ENCODE peak calls at places on chromosome 7, in nine cellular contexts. B is omental fat pad, X is coronary artery, Y is heart right ventricle, D is epithelial cell of esophagus, J is gastrocnemius medialis, F is cardiac muscle cell, I is AG04450, L is breast epithelium. W is an unnamed sample.

GRCh38 chr7:100888529-100888987 is 957 bp downstream of the UFSP1 start:
- DNase-seq in J (no peak), F (no peak), L (no peak), Y (no peak), D (peak; percentile 26), B (no peak), I (no peak), X (no peak), W (no peak)

GRCh38 chr7:98867271-98867701 is 2.5 kb downstream of the TMEM130 start:
- DNase-seq in Y (no peak), B (no peak), J (no peak), I (no peak), L (no peak), F (no peak), X (no peak), D (no peak), W (no peak)

GRCh38 chr7:112864380-112864779 is 74.2 kb upstream of the TMEM168 start:
- DNase-seq in Y (no peak), X (no peak), D (no peak), F (no peak), J (no peak), B (no peak), L (no peak), I (no peak), W (no peak)

GRCh38 chr7:137975223-137975622 is 26.7 kb downstream of the CREB3L2 start:
- DNase-seq in Y (peak; percentile 58), J (no peak), I (no peak), X (no peak), D (no peak), F (peak; percentile 58), L (no peak), B (no peak), W (no peak)

GRCh38 chr7:96949766-96950165 is 55.6 kb upstream of the DLX6 start:
- DNase-seq in D (peak; percentile 16), L (peak; percentile 28), F (no peak), I (no peak), X (no peak), B (no peak), J (no peak), Y (no peak), W (no peak)

GRCh38 chr7:69932034-69932628 is 333.9 kb downstream of the AUTS2 start:
- DNase-seq in B (no peak), I (peak; percentile 1), L (no peak), D (peak; percentile 4), Y (peak; percentile 23), X (no peak), J (no peak), F (peak; percentile 67), W (no peak)

GRCh38 chr7:140390466-140391190 is 7.7 kb downstream of the SLC37A3 start:
- DNase-seq in B (no peak), J (no peak), X (no peak), Y (no peak), I (no peak), L (no peak), D (no peak), F (peak; percentile 60), W (peak; percentile 49)

GRCh38 chr7:83751217-83751616 is 102.3 kb upstream of the SEMA3E start:
- DNase-seq in L (no peak), D (peak; percentile 11), B (no peak), I (no peak), F (no peak), Y (no peak), J (no peak), X (no peak), W (no peak)

GRCh38 chr7:68258569-68258968 is 1261.9 kb downstream of the TYW1 start:
- DNase-seq in Y (no peak), B (no peak), D (no peak), X (no peak), J (no peak), I (no peak), L (no peak), F (no peak), W (no peak)

GRCh38 chr7:55377162-55377810 is 12.1 kb downstream of the LANCL2 start:
- DNase-seq in X (no peak), I (no peak), F (no peak), Y (no peak), J (no peak), D (no peak), B (no peak), L (no peak), W (no peak)

GRCh38 chr7:22435720-22436119 is 64.3 kb downstream of the STEAP1B start:
- DNase-seq in X (no peak), B (no peak), F (no peak), Y (no peak), L (no peak), D (no peak), J (no peak), I (no peak), W (no peak)

GRCh38 chr7:36623247-36623646 is 101.0 kb downstream of the AOAH start:
- DNase-seq in L (no peak), J (no peak), D (no peak), Y (no peak), B (no peak), F (no peak), I (no peak), X (no peak), W (no peak)

GRCh38 chr7:99355098-99355497 is 19.4 kb upstream of the ARPC1B start:
- DNase-seq in F (no peak), L (no peak), B (no peak), I (no peak), J (no peak), Y (no peak), X (no peak), D (no peak), W (no peak)

GRCh38 chr7:41459183-41459582 is 243.7 kb downstream of the INHBA start:
- DNase-seq in F (no peak), J (no peak), D (no peak), B (no peak), X (no peak), Y (no peak), I (no peak), L (no peak), W (no peak)

GRCh38 chr7:82674319-82674718 is 230.7 kb upstream of the CACNA2D1 start:
- DNase-seq in D (no peak), X (no peak), J (no peak), L (no peak), B (no peak), I (no peak), F (peak; percentile 25), Y (no peak), W (no peak)

GRCh38 chr7:75734586-75735047 is 4.1 kb downstream of the HIP1 start:
- DNase-seq in Y (no peak), X (no peak), B (no peak), D (no peak), F (peak; percentile 50), I (no peak), L (no peak), J (no peak), W (no peak)

GRCh38 chr7:128068785-128069184 is 37.5 kb upstream of the LRRC4 start:
- DNase-seq in D (no peak), F (no peak), X (no peak), L (no peak), B (no peak), I (no peak), Y (no peak), J (no peak), W (no peak)

GRCh38 chr7:128069367-128070364 is 38.4 kb upstream of the LRRC4 start:
- DNase-seq in X (no peak), D (no peak), Y (no peak), F (no peak), J (no peak), L (no peak), B (no peak), I (no peak), W (no peak)

GRCh38 chr7:128065872-128066271 is 34.6 kb upstream of the LRRC4 start:
- DNase-seq in B (no peak), X (no peak), I (no peak), J (no peak), F (no peak), D (no peak), Y (no peak), L (no peak), W (no peak)

GRCh38 chr7:128067983-128068382 is 36.7 kb upstream of the LRRC4 start:
- DNase-seq in Y (no peak), X (no peak), F (no peak), J (no peak), B (no peak), L (no peak), I (no peak), D (no peak), W (no peak)

DNA sequence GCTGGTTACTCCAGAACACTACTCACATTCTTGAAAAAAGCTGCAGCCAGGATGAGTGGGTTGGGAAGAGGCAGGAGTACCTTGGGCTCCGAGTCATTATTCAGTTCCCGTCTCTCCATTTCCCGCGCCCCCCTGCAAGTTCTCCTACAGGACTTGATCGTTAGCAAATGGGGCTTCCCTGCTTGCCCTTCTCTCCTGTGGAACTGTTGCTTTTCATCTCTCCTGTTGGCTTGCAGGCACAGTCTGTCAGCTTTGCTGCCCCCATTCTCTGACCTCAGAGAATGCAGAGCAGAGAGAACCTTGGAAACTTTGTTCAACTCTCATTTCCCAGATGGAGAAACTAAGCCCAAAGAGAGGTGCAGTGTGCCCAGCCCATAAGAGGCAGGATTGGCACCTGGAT is 35.6 kb upstream of the LRRC4 start:
- DNase-seq in B (no peak), I (no peak), F (no peak), D (no peak), Y (no peak), L (no peak), J (no peak), X (no peak), W (no peak)
- TF ChIP-seq CTCF in B (no peak), I (peak; percentile 27), F (no peak), D (no peak), Y (no peak), L (no peak), J (no peak), X (no peak), W (peak; percentile 9)

DNA sequence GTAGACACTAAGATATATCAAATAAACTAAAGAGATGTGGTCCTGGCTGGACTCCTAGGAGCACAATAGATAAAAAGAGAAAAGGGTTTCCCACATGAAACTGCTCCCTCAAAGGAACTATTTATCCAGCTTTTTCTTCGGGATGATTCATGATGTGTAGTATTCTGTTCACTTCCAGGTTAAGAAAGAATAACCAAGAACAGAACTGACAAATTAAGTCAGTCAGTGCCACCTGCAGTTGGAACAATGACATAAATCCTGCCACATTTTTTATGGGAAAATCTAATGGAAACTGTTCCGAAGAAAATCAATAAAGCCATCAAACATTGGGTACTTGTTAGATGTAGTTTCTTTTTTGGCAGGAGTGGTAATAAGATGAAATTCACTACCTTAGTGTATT is 87.1 kb downstream of the POLR1F start:
- DNase-seq in F (no peak), J (no peak), Y (no peak), D (peak; percentile 30), X (no peak), B (no peak), L (no peak), I (no peak), W (no peak)
- TF ChIP-seq CTCF in F (no peak), J (no peak), Y (no peak), D (peak; percentile 16), X (no peak), B (no peak), L (no peak), I (no peak), W (no peak)

GRCh38 chr7:29946428-29947186 is 43.0 kb downstream of the SCRN1 start:
- DNase-seq in L (no peak), J (no peak), F (peak; percentile 60), D (peak; percentile 16), B (no peak), X (no peak), I (no peak), Y (peak; percentile 35), W (no peak)
- TF ChIP-seq CTCF in L (no peak), J (no peak), F (peak; percentile 45), D (peak; percentile 34), B (no peak), X (no peak), I (peak; percentile 29), Y (peak; percentile 43), W (peak; percentile 64)

GRCh38 chr7:73647725-73648592 is 19.7 kb upstream of the VPS37D start:
- DNase-seq in X (no peak), J (no peak), Y (no peak), B (no peak), D (no peak), L (no peak), F (no peak), I (no peak), W (no peak)
- TF ChIP-seq CTCF in X (no peak), J (no peak), Y (no peak), B (no peak), D (no peak), L (no peak), F (no peak), I (no peak), W (no peak)